ENCODE peak calls at places on chromosomes 3 and 15, in five cellular contexts. One of them, this sample, is unnamed.

GRCh38 chr3:197753263-197753662 is 3.6 kb downstream of the FYTTD1 start:
- DNase-seq in SK-N-SH: peak
- DNase-seq in HCT116: no peak
- DNase-seq in GM23338: no peak
- DNase-seq in neural progenitor cell: no peak
- DNase-seq in this sample: no peak

GRCh38 chr3:187186801-187187421 is 10.4 kb upstream of the RTP1 start:
- DNase-seq in neural progenitor cell: no peak
- DNase-seq in SK-N-SH: no peak
- DNase-seq in GM23338: no peak
- DNase-seq in HCT116: no peak
- DNase-seq in this sample: no peak

GRCh38 chr15:62402687-62403086 is 237.6 kb upstream of the C2CD4B start:
- DNase-seq in neural progenitor cell: no peak
- DNase-seq in HCT116: no peak
- DNase-seq in SK-N-SH: no peak
- DNase-seq in GM23338: no peak
- DNase-seq in this sample: no peak

GRCh38 chr15:68442041-68442440 is 10.1 kb upstream of the ITGA11 start:
- DNase-seq in neural progenitor cell: no peak
- DNase-seq in GM23338: no peak
- DNase-seq in SK-N-SH: no peak
- DNase-seq in HCT116: no peak
- DNase-seq in this sample: no peak

GRCh38 chr3:186640473-186640818 is 247 bp downstream of the FETUB start:
- DNase-seq in HCT116: no peak
- DNase-seq in GM23338: peak
- DNase-seq in SK-N-SH: no peak
- DNase-seq in neural progenitor cell: peak
- DNase-seq in this sample: no peak

GRCh38 chr15:45221053-45221599 is 30.9 kb upstream of the SLC28A2 start:
- DNase-seq in SK-N-SH: no peak
- DNase-seq in GM23338: no peak
- DNase-seq in neural progenitor cell: no peak
- DNase-seq in HCT116: no peak
- DNase-seq in this sample: no peak

GRCh38 chr3:187315872-187316271 is 24.3 kb upstream of the MASP1 start:
- DNase-seq in GM23338: no peak
- DNase-seq in SK-N-SH: no peak
- DNase-seq in HCT116: no peak
- DNase-seq in neural progenitor cell: no peak
- DNase-seq in this sample: no peak

GRCh38 chr3:66989860-66990696 is 8.0 kb upstream of the KBTBD8 start:
- DNase-seq in HCT116: peak
- DNase-seq in GM23338: peak
- DNase-seq in neural progenitor cell: no peak
- DNase-seq in SK-N-SH: no peak
- DNase-seq in this sample: peak

GRCh38 chr3:117666316-117666715 is 956.7 kb downstream of the TUSC7 start:
- DNase-seq in neural progenitor cell: peak
- DNase-seq in GM23338: no peak
- DNase-seq in SK-N-SH: no peak
- DNase-seq in HCT116: no peak
- DNase-seq in this sample: no peak

GRCh38 chr3:18442743-18443669 is 17.9 kb upstream of the SATB1 start:
- DNase-seq in HCT116: no peak
- DNase-seq in neural progenitor cell: peak
- DNase-seq in SK-N-SH: no peak
- DNase-seq in GM23338: peak
- DNase-seq in this sample: no peak

GRCh38 chr3:159762238-159762637 is 226.4 kb upstream of the IL12A start:
- DNase-seq in SK-N-SH: no peak
- DNase-seq in GM23338: peak
- DNase-seq in neural progenitor cell: peak
- DNase-seq in HCT116: no peak
- DNase-seq in this sample: no peak

GRCh38 chr3:188489639-188490405 is 335.9 kb downstream of the LPP start:
- DNase-seq in GM23338: no peak
- DNase-seq in HCT116: no peak
- DNase-seq in neural progenitor cell: no peak
- DNase-seq in SK-N-SH: no peak
- DNase-seq in this sample: no peak
- TF ChIP-seq EZH2phosphoT487 in GM23338: no peak
- TF ChIP-seq EZH2phosphoT487 in HCT116: no peak
- TF ChIP-seq EZH2phosphoT487 in neural progenitor cell: no peak
- TF ChIP-seq EZH2phosphoT487 in SK-N-SH: no peak
- TF ChIP-seq EZH2phosphoT487 in this sample: no peak

DNA sequence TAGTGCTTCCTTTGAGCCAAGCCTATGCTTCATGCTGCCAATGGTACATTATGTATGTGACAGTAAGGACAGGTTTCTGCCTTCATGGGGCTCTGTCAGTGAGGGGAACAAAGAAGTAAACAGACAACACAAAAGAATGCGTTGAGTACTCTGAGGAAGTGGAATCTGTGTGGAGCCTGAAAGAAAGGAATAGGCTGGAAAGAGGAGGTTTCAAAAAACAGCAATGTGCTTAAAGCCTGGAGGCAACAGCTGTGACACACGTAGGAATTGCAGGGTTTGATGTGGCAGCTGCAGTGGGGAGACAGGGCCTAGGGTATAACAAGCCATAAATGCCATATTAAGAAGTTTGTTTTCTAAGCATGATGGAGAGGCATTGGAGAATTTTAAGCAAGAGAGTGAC is 316.7 kb downstream of the CLSTN2 start:
- DNase-seq in HCT116: no peak
- DNase-seq in SK-N-SH: no peak
- DNase-seq in GM23338: peak
- DNase-seq in neural progenitor cell: peak
- DNase-seq in this sample: no peak
- H3K4me2 ChIP-seq in HCT116: no peak
- H3K4me2 ChIP-seq in SK-N-SH: no peak
- H3K4me2 ChIP-seq in GM23338: peak
- H3K4me2 ChIP-seq in neural progenitor cell: peak
- H3K4me2 ChIP-seq in this sample: no peak

GRCh38 chr15:81491414-81492101 is 117.5 kb upstream of the TMC3 start:
- DNase-seq in SK-N-SH: no peak
- DNase-seq in neural progenitor cell: no peak
- DNase-seq in GM23338: no peak
- DNase-seq in HCT116: no peak
- DNase-seq in this sample: no peak

GRCh38 chr15:81497226-81497625 is 123.2 kb upstream of the TMC3 start:
- DNase-seq in SK-N-SH: no peak
- DNase-seq in HCT116: no peak
- DNase-seq in neural progenitor cell: no peak
- DNase-seq in GM23338: no peak
- DNase-seq in this sample: no peak

GRCh38 chr15:81493246-81493645 is 119.2 kb upstream of the TMC3 start:
- DNase-seq in GM23338: no peak
- DNase-seq in HCT116: no peak
- DNase-seq in SK-N-SH: no peak
- DNase-seq in neural progenitor cell: no peak
- DNase-seq in this sample: no peak

GRCh38 chr15:81492303-81492702 is 118.3 kb upstream of the TMC3 start:
- DNase-seq in SK-N-SH: no peak
- DNase-seq in GM23338: no peak
- DNase-seq in HCT116: no peak
- DNase-seq in neural progenitor cell: no peak
- DNase-seq in this sample: no peak
- TF ChIP-seq EZH2phosphoT487 in SK-N-SH: no peak
- TF ChIP-seq EZH2phosphoT487 in GM23338: no peak
- TF ChIP-seq EZH2phosphoT487 in HCT116: no peak
- TF ChIP-seq EZH2phosphoT487 in neural progenitor cell: no peak
- TF ChIP-seq EZH2phosphoT487 in this sample: no peak

GRCh38 chr3:31039145-31039544 is 144.7 kb upstream of the GADL1 start:
- DNase-seq in neural progenitor cell: no peak
- DNase-seq in HCT116: no peak
- DNase-seq in GM23338: no peak
- DNase-seq in SK-N-SH: no peak
- DNase-seq in this sample: no peak

GRCh38 chr3:31043184-31043819 is 148.8 kb upstream of the GADL1 start:
- DNase-seq in HCT116: no peak
- DNase-seq in GM23338: no peak
- DNase-seq in SK-N-SH: no peak
- DNase-seq in neural progenitor cell: no peak
- DNase-seq in this sample: no peak

GRCh38 chr3:31035681-31036080 is 141.2 kb upstream of the GADL1 start:
- DNase-seq in HCT116: no peak
- DNase-seq in neural progenitor cell: no peak
- DNase-seq in SK-N-SH: peak
- DNase-seq in GM23338: no peak
- DNase-seq in this sample: no peak

GRCh38 chr3:31038086-31038737 is 143.8 kb upstream of the GADL1 start:
- DNase-seq in SK-N-SH: no peak
- DNase-seq in HCT116: no peak
- DNase-seq in GM23338: no peak
- DNase-seq in neural progenitor cell: no peak
- DNase-seq in this sample: no peak

GRCh38 chr3:31041161-31041978 is 146.9 kb upstream of the GADL1 start:
- DNase-seq in HCT116: peak
- DNase-seq in GM23338: peak
- DNase-seq in SK-N-SH: no peak
- DNase-seq in neural progenitor cell: no peak
- DNase-seq in this sample: no peak
- H3K4me2 ChIP-seq in HCT116: peak
- H3K4me2 ChIP-seq in GM23338: no peak
- H3K4me2 ChIP-seq in SK-N-SH: no peak
- H3K4me2 ChIP-seq in neural progenitor cell: no peak
- H3K4me2 ChIP-seq in this sample: no peak

GRCh38 chr3:29227307-29227706 is 53.6 kb upstream of the RBMS3 start:
- DNase-seq in HCT116: no peak
- DNase-seq in SK-N-SH: no peak
- DNase-seq in neural progenitor cell: no peak
- DNase-seq in GM23338: no peak
- DNase-seq in this sample: no peak

GRCh38 chr3:29226709-29227108 is 54.2 kb upstream of the RBMS3 start:
- DNase-seq in HCT116: no peak
- DNase-seq in neural progenitor cell: no peak
- DNase-seq in GM23338: no peak
- DNase-seq in SK-N-SH: no peak
- DNase-seq in this sample: no peak
- TF ChIP-seq EZH2phosphoT487 in HCT116: no peak
- TF ChIP-seq EZH2phosphoT487 in neural progenitor cell: no peak
- TF ChIP-seq EZH2phosphoT487 in GM23338: no peak
- TF ChIP-seq EZH2phosphoT487 in SK-N-SH: no peak
- TF ChIP-seq EZH2phosphoT487 in this sample: no peak

GRCh38 chr3:143123353-143123974 is 3.9 kb downstream of the CHST2 start:
- DNase-seq in neural progenitor cell: no peak
- DNase-seq in HCT116: no peak
- DNase-seq in SK-N-SH: no peak
- DNase-seq in GM23338: no peak
- DNase-seq in this sample: no peak
- H3K4me2 ChIP-seq in neural progenitor cell: no peak
- H3K4me2 ChIP-seq in HCT116: no peak
- H3K4me2 ChIP-seq in SK-N-SH: no peak
- H3K4me2 ChIP-seq in GM23338: no peak
- H3K4me2 ChIP-seq in this sample: no peak

DNA sequence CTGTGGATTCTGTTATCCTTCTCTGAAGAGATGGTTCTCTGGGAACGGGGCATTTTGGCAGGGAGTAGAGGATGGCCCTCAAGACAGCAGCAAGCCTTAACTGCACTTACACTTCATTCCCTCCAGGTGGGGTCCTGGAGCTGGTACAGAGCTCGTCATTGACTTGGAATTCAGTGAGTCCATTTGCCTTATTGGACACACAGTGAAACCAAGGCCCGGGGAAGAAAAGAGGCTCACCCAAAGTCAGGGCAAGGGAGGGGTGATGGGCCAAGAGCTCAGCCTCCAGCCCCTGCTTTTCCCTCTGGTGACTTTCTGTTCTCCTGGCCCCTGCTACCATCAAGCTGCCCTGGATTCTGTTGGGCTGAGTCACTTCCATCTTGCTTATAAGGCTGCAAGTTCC is 125.6 kb downstream of the ETFA start:
- DNase-seq in GM23338: peak
- DNase-seq in neural progenitor cell: peak
- DNase-seq in SK-N-SH: no peak
- DNase-seq in HCT116: peak
- DNase-seq in this sample: peak
- TF ChIP-seq EZH2phosphoT487 in GM23338: no peak
- TF ChIP-seq EZH2phosphoT487 in neural progenitor cell: no peak
- TF ChIP-seq EZH2phosphoT487 in SK-N-SH: no peak
- TF ChIP-seq EZH2phosphoT487 in HCT116: no peak
- TF ChIP-seq EZH2phosphoT487 in this sample: no peak

GRCh38 chr3:114176890-114177289 is 2.0 kb downstream of the DRD3 start:
- DNase-seq in GM23338: no peak
- DNase-seq in HCT116: no peak
- DNase-seq in SK-N-SH: no peak
- DNase-seq in neural progenitor cell: no peak
- DNase-seq in this sample: no peak
- H3K4me2 ChIP-seq in GM23338: peak
- H3K4me2 ChIP-seq in HCT116: no peak
- H3K4me2 ChIP-seq in SK-N-SH: no peak
- H3K4me2 ChIP-seq in neural progenitor cell: no peak
- H3K4me2 ChIP-seq in this sample: no peak